ENCODE peak calls at places on chromosome 18, in five cellular contexts. O, E, Z, A and V are unnamed samples.

GRCh38 chr18:13500891-13501887 is 225.2 kb downstream of the FAM210A start:
- DNase-seq in O (peak), E (no peak), Z (peak), A (peak), V (no peak)

GRCh38 chr18:48942554-48943261 is 8.1 kb downstream of the SMAD7 start:
- DNase-seq in O (peak), E (no peak), Z (peak), A (peak), V (no peak)

GRCh38 chr18:44594779-44595467 is 85.8 kb upstream of the SETBP1 start:
- DNase-seq in O (no peak), E (no peak), Z (no peak), A (peak), V (no peak)

GRCh38 chr18:48656176-48656575 is 117.3 kb downstream of the CTIF start:
- DNase-seq in O (no peak), E (no peak), Z (no peak), A (no peak), V (no peak)

GRCh38 chr18:12121175-12122095 is 27.8 kb downstream of the ANKRD62 start:
- DNase-seq in O (peak), E (no peak), Z (no peak), A (no peak), V (peak)

GRCh38 chr18:58838946-58839345 is 25.7 kb upstream of the ZNF532 start:
- DNase-seq in O (no peak), E (no peak), Z (no peak), A (no peak), V (no peak)

GRCh38 chr18:62258606-62259005 is 66.5 kb upstream of the TNFRSF11A start:
- DNase-seq in O (no peak), E (no peak), Z (no peak), A (no peak), V (no peak)

GRCh38 chr18:8980496-8981402 is 121.8 kb upstream of the NDUFV2 start:
- DNase-seq in O (no peak), E (no peak), Z (no peak), A (no peak), V (peak)

GRCh38 chr18:4181882-4182568 is 273.1 kb downstream of the DLGAP1 start:
- DNase-seq in O (no peak), E (no peak), Z (no peak), A (no peak), V (peak)